ENCODE peak calls at places on chromosome 20, in nine cellular contexts. Q is AG04450; L is activated CD8-positive, alpha-beta T cell treated with anti-CD3 and anti-CD28 coated beads, Interleukin-2, amount 10 ng/mL, durations not matched to agents 7 days and 5 days; M is stimulated activated CD4-positive, alpha-beta T cell treated with anti-CD3 and anti-CD28 coated beads, TNF-alpha, amount 100 ng/mL, for 4 hours; U is left lung; K is choroid plexus epithelial cell; B is GM12865; S is stimulated activated naive CD8-positive, alpha-beta T cell treated with anti-CD3 and anti-CD28 coated beads, Interleukin-15, Interleukin-2, amounts not matched to agents 100 U/mL and 50 U/mL, for 24 hours; O is activated B cell treated with CpG ODN at 0.5 μM for 24 hours. I is an unnamed sample.

GRCh38 chr20:20370087-20370575 is 2.2 kb downstream of the INSM1 start:
- DNase-seq in S (no peak), U (no peak), M (no peak), Q (no peak), K (peak), O (no peak), L (no peak), B (no peak), I (no peak)

GRCh38 chr20:40522405-40522804 is 166.6 kb downstream of the MAFB start:
- DNase-seq in L (no peak), U (no peak), K (no peak), Q (no peak), M (no peak), O (no peak), B (no peak), S (no peak), I (no peak)

GRCh38 chr20:47318027-47318595 is 38.4 kb downstream of the ZMYND8 start:
- DNase-seq in M (no peak), K (peak), Q (no peak), S (no peak), U (no peak), L (no peak), O (no peak), B (no peak), I (peak)

GRCh38 chr20:46681032-46681854 is 8.0 kb downstream of the TP53RK start:
- DNase-seq in L (peak), U (no peak), K (peak), S (peak), M (peak), Q (no peak), O (no peak), B (peak), I (peak)

GRCh38 chr20:9400371-9401025 is 113.9 kb upstream of the LAMP5 start:
- DNase-seq in M (no peak), U (no peak), S (no peak), K (peak), L (no peak), O (no peak), Q (no peak), B (no peak), I (no peak)

GRCh38 chr20:14198416-14198815 is 139.0 kb downstream of the FLRT3 start:
- DNase-seq in U (no peak), K (no peak), S (no peak), M (no peak), O (no peak), B (no peak), L (no peak), Q (no peak), I (no peak)

GRCh38 chr20:62797671-62798532 is 1.6 kb downstream of the MRGBP start:
- DNase-seq in U (no peak), O (no peak), S (no peak), B (no peak), M (no peak), K (no peak), L (no peak), Q (no peak), I (peak)

GRCh38 chr20:41176711-41177552 is 39.6 kb downstream of the PLCG1 start:
- DNase-seq in K (no peak), S (no peak), L (peak), M (no peak), Q (no peak), B (no peak), O (no peak), U (no peak), I (no peak)

GRCh38 chr20:33490023-33490933 is at the start of gene CBFA2T2:
- DNase-seq in Q (peak), S (peak), U (peak), B (no peak), O (no peak), M (no peak), L (peak), K (peak), I (peak)

GRCh38 chr20:9353916-9354276 is 160.5 kb upstream of the LAMP5 start:
- DNase-seq in O (no peak), U (no peak), S (no peak), K (peak), B (no peak), M (no peak), L (no peak), Q (no peak), I (no peak)

GRCh38 chr20:37265152-37265551 is 3.5 kb upstream of the GHRH start:
- DNase-seq in Q (no peak), S (peak), M (no peak), K (no peak), B (peak), L (peak), U (no peak), O (no peak), I (no peak)

GRCh38 chr20:62876826-62877728 is 15.5 kb upstream of the TCFL5 start:
- DNase-seq in Q (no peak), O (no peak), S (no peak), B (no peak), K (peak), U (peak), M (no peak), L (no peak), I (peak)

GRCh38 chr20:32966881-32967781 is 37.1 kb downstream of the SUN5 start:
- DNase-seq in Q (no peak), K (no peak), B (peak), S (peak), L (peak), U (no peak), M (no peak), O (peak), I (no peak)

GRCh38 chr20:49858076-49858565 is 45.5 kb downstream of the SLC9A8 start:
- DNase-seq in Q (no peak), U (no peak), O (no peak), S (no peak), L (no peak), B (no peak), K (no peak), M (no peak), I (no peak)

GRCh38 chr20:59153832-59154231 is 9.8 kb upstream of the ZNF831 start:
- DNase-seq in S (no peak), L (no peak), U (no peak), O (no peak), M (no peak), B (no peak), K (no peak), Q (no peak), I (no peak)

GRCh38 chr20:17858450-17859001 is 110.1 kb downstream of the SNX5 start:
- DNase-seq in Q (no peak), M (no peak), S (no peak), L (no peak), O (no peak), K (no peak), B (no peak), U (no peak), I (no peak)

GRCh38 chr20:37361336-37361735 is 15.4 kb downstream of the SRC start:
- DNase-seq in S (no peak), K (no peak), O (no peak), U (peak), L (no peak), Q (no peak), B (no peak), M (no peak), I (no peak)

GRCh38 chr20:4896971-4897497 is 104.3 kb downstream of the SLC23A2 start:
- DNase-seq in U (no peak), Q (no peak), S (peak), M (no peak), L (peak), B (peak), O (no peak), K (no peak), I (no peak)

GRCh38 chr20:11469795-11470495 is 447.7 kb upstream of the BTBD3 start:
- DNase-seq in K (no peak), B (no peak), S (no peak), O (no peak), U (no peak), Q (no peak), M (no peak), L (no peak), I (no peak)

GRCh38 chr20:878511-879307 is 37.4 kb downstream of the ANGPT4 start:
- DNase-seq in S (peak), K (peak), U (no peak), B (peak), Q (no peak), L (peak), M (no peak), O (no peak), I (no peak)

GRCh38 chr20:25319241-25320034 is 71.2 kb downstream of the ABHD12 start:
- DNase-seq in L (no peak), Q (no peak), S (no peak), B (no peak), K (no peak), O (peak), U (peak), M (no peak), I (peak)

GRCh38 chr20:63439866-63440265 is 32.6 kb downstream of the KCNQ2 start:
- DNase-seq in M (no peak), K (no peak), U (no peak), Q (no peak), S (no peak), L (no peak), B (no peak), O (no peak), I (no peak)

GRCh38 chr20:46699651-46700359 is 9.6 kb upstream of the SLC2A10 start:
- DNase-seq in Q (no peak), K (peak), S (no peak), L (peak), U (no peak), B (peak), O (no peak), M (no peak), I (peak)

GRCh38 chr20:50815162-50815989 is 20.5 kb downstream of the BCAS4 start:
- DNase-seq in K (peak), L (no peak), B (peak), U (peak), S (peak), Q (peak), O (no peak), M (no peak), I (no peak)

GRCh38 chr20:63381781-63382431 is 20.8 kb upstream of the CHRNA4 start:
- DNase-seq in L (peak), K (peak), O (peak), Q (no peak), M (no peak), S (peak), B (no peak), U (no peak), I (no peak)

GRCh38 chr20:13006825-13007224 is 1.9 kb upstream of the SPTLC3 start:
- DNase-seq in L (no peak), M (no peak), O (no peak), S (no peak), B (no peak), K (peak), Q (peak), U (no peak), I (no peak)

GRCh38 chr20:58693226-58694006 is 816 bp downstream of the NPEPL1 start:
- DNase-seq in S (peak), L (no peak), M (no peak), O (peak), Q (no peak), K (no peak), U (no peak), B (peak), I (no peak)

GRCh38 chr20:58640446-58640845 is 10.6 kb upstream of the STX16 start:
- DNase-seq in U (no peak), Q (no peak), O (peak), S (no peak), L (no peak), K (peak), M (no peak), B (no peak), I (no peak)

GRCh38 chr20:44040202-44040915 is 125.7 kb downstream of the TOX2 start:
- DNase-seq in K (no peak), O (no peak), M (no peak), Q (no peak), S (no peak), B (no peak), L (no peak), U (no peak), I (no peak)

I was measured in left colon.